ENCODE peak calls at places on chromosomes 12 and 14, in four cellular contexts. One of them, this sample, is unnamed. For H3K9me3, the result is how much of the 10 kb centered on the place peaks cover.

GRCh38 chr12:3715999-3716398 is 36.9 kb downstream of the CRACR2A start:
- DNase-seq in fibroblast of lung: no peak
- DNase-seq in cardiac muscle cell: no peak
- DNase-seq in CD4-positive, CD25-positive, alpha-beta regulatory T cell: no peak
- DNase-seq in this sample: no peak

GRCh38 chr12:48932878-48933277 is 7.6 kb upstream of the FKBP11 start:
- DNase-seq in fibroblast of lung: no peak
- DNase-seq in cardiac muscle cell: no peak
- DNase-seq in CD4-positive, CD25-positive, alpha-beta regulatory T cell: no peak
- DNase-seq in this sample: no peak

GRCh38 chr12:132460571-132460970 is 29.4 kb upstream of the FBRSL1 start:
- DNase-seq in fibroblast of lung: no peak
- DNase-seq in cardiac muscle cell: no peak
- DNase-seq in CD4-positive, CD25-positive, alpha-beta regulatory T cell: no peak
- DNase-seq in this sample: peak

GRCh38 chr12:105385141-105385540 is 54.6 kb downstream of the C12orf75 start:
- DNase-seq in fibroblast of lung: peak
- DNase-seq in cardiac muscle cell: no peak
- DNase-seq in CD4-positive, CD25-positive, alpha-beta regulatory T cell: no peak
- DNase-seq in this sample: no peak

GRCh38 chr14:69335421-69335820 is 62.7 kb downstream of the ERH start:
- DNase-seq in fibroblast of lung: no peak
- DNase-seq in cardiac muscle cell: no peak
- DNase-seq in CD4-positive, CD25-positive, alpha-beta regulatory T cell: no peak
- DNase-seq in this sample: no peak

GRCh38 chr12:68675098-68675842 is 11.5 kb upstream of the NUP107 start:
- DNase-seq in fibroblast of lung: no peak
- DNase-seq in cardiac muscle cell: no peak
- DNase-seq in CD4-positive, CD25-positive, alpha-beta regulatory T cell: peak
- DNase-seq in this sample: no peak

GRCh38 chr12:109962388-109962787 is 33.8 kb downstream of the GIT2 start:
- DNase-seq in fibroblast of lung: no peak
- DNase-seq in cardiac muscle cell: no peak
- DNase-seq in CD4-positive, CD25-positive, alpha-beta regulatory T cell: no peak
- DNase-seq in this sample: no peak

GRCh38 chr12:121167232-121167820 is 34.6 kb downstream of the P2RX7 start:
- DNase-seq in fibroblast of lung: peak
- DNase-seq in cardiac muscle cell: no peak
- DNase-seq in CD4-positive, CD25-positive, alpha-beta regulatory T cell: no peak
- DNase-seq in this sample: no peak

GRCh38 chr12:92915365-92915764 is 13.7 kb downstream of the EEA1 start:
- DNase-seq in fibroblast of lung: no peak
- DNase-seq in cardiac muscle cell: no peak
- DNase-seq in CD4-positive, CD25-positive, alpha-beta regulatory T cell: no peak
- DNase-seq in this sample: no peak

GRCh38 chr14:55129086-55129427 is at the start of gene LGALS3:
- DNase-seq in fibroblast of lung: peak
- DNase-seq in cardiac muscle cell: peak
- DNase-seq in CD4-positive, CD25-positive, alpha-beta regulatory T cell: peak
- DNase-seq in this sample: no peak

GRCh38 chr12:65565601-65566560 is 258.4 kb upstream of the HMGA2 start:
- DNase-seq in fibroblast of lung: peak
- DNase-seq in cardiac muscle cell: peak
- DNase-seq in CD4-positive, CD25-positive, alpha-beta regulatory T cell: no peak
- DNase-seq in this sample: no peak

GRCh38 chr14:60094306-60094897 is 2.7 kb downstream of the PCNX4 start:
- DNase-seq in fibroblast of lung: peak
- DNase-seq in cardiac muscle cell: peak
- DNase-seq in CD4-positive, CD25-positive, alpha-beta regulatory T cell: no peak
- DNase-seq in this sample: no peak

GRCh38 chr14:70027785-70028428 is 148.7 kb downstream of the SMOC1 start:
- DNase-seq in fibroblast of lung: peak
- DNase-seq in cardiac muscle cell: peak
- DNase-seq in CD4-positive, CD25-positive, alpha-beta regulatory T cell: peak
- DNase-seq in this sample: peak

GRCh38 chr12:6218526-6218925 is 18.3 kb downstream of the CD9 start:
- DNase-seq in fibroblast of lung: no peak
- DNase-seq in cardiac muscle cell: no peak
- DNase-seq in CD4-positive, CD25-positive, alpha-beta regulatory T cell: no peak
- DNase-seq in this sample: no peak

GRCh38 chr12:54535474-54535873 is 13.9 kb upstream of the PDE1B start:
- DNase-seq in fibroblast of lung: no peak
- DNase-seq in cardiac muscle cell: no peak
- DNase-seq in CD4-positive, CD25-positive, alpha-beta regulatory T cell: no peak
- DNase-seq in this sample: no peak

GRCh38 chr12:45669762-45670161 is 59.7 kb upstream of the ARID2 start:
- DNase-seq in fibroblast of lung: no peak
- DNase-seq in cardiac muscle cell: no peak
- DNase-seq in CD4-positive, CD25-positive, alpha-beta regulatory T cell: no peak
- DNase-seq in this sample: no peak

GRCh38 chr12:87678453-87678852 is 350.7 kb downstream of the C12orf50 start:
- DNase-seq in fibroblast of lung: peak
- DNase-seq in cardiac muscle cell: no peak
- DNase-seq in CD4-positive, CD25-positive, alpha-beta regulatory T cell: no peak
- DNase-seq in this sample: no peak

GRCh38 chr14:75702606-75703261 is 41.7 kb downstream of the TTLL5 start:
- DNase-seq in fibroblast of lung: peak
- DNase-seq in cardiac muscle cell: no peak
- DNase-seq in CD4-positive, CD25-positive, alpha-beta regulatory T cell: no peak
- DNase-seq in this sample: no peak

GRCh38 chr14:59481407-59482119 is 2.6 kb downstream of the L3HYPDH start:
- DNase-seq in fibroblast of lung: peak
- DNase-seq in cardiac muscle cell: no peak
- DNase-seq in CD4-positive, CD25-positive, alpha-beta regulatory T cell: no peak
- DNase-seq in this sample: no peak

GRCh38 chr12:122420471-122421262 is 1.8 kb downstream of the CLIP1 start:
- DNase-seq in fibroblast of lung: peak
- DNase-seq in cardiac muscle cell: peak
- DNase-seq in CD4-positive, CD25-positive, alpha-beta regulatory T cell: no peak
- DNase-seq in this sample: no peak

GRCh38 chr12:109715310-109716091 is 1.9 kb downstream of the FAM222A start:
- DNase-seq in fibroblast of lung: no peak
- DNase-seq in cardiac muscle cell: no peak
- DNase-seq in CD4-positive, CD25-positive, alpha-beta regulatory T cell: no peak
- DNase-seq in this sample: no peak

GRCh38 chr12:57839996-57840395 is 6.5 kb downstream of the CTDSP2 start:
- DNase-seq in fibroblast of lung: no peak
- DNase-seq in cardiac muscle cell: no peak
- DNase-seq in CD4-positive, CD25-positive, alpha-beta regulatory T cell: no peak
- DNase-seq in this sample: no peak
- H3K4me3 ChIP-seq in fibroblast of lung: no peak
- H3K4me3 ChIP-seq in cardiac muscle cell: peak
- H3K4me3 ChIP-seq in CD4-positive, CD25-positive, alpha-beta regulatory T cell: peak
- H3K4me3 ChIP-seq in this sample: no peak

DNA sequence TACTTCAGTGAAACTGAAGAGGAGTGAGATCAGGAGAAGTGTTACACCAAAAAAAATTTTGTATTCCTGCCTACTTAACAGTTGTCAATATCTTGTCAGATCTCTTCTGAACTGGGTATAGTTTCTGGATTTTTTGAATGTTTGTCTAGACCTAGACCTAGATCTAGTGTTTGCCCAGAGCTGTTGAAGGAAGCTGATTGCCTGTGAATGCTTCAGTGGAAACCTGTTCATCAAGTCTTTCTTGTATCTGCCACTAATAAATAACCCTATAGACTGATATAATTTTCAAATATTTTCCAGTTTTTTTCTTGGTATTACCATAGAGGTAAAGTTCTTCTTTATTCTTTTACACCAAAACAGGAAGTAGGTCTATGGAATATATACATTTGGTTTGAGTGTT is 781.5 kb upstream of the FBXO33 start:
- DNase-seq in fibroblast of lung: no peak
- DNase-seq in cardiac muscle cell: no peak
- DNase-seq in CD4-positive, CD25-positive, alpha-beta regulatory T cell: no peak
- DNase-seq in this sample: no peak
- H3K9me3 ChIP-seq in fibroblast of lung: under half
- H3K9me3 ChIP-seq in cardiac muscle cell: under half
- H3K9me3 ChIP-seq in CD4-positive, CD25-positive, alpha-beta regulatory T cell: under half
- H3K9me3 ChIP-seq in this sample: under half

DNA sequence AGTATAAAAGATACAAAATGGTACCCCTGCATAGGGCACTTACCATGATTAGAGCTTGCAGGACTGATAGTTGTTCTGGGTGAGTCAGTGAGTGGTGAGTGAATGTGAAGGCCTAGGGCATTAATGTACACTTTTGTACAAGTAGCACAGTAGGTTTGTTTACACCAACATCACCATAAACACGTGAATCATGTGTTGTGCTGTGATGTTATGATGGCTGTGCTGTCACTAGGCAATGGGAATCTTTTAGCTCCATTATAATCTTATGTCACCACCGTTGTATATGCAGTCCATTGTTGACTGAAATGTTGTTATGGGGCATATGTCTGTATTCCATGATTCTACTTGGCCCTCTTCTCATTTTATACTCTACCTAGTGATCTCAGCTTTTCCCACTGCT is 11.8 kb downstream of the NUBPL start:
- DNase-seq in fibroblast of lung: no peak
- DNase-seq in cardiac muscle cell: no peak
- DNase-seq in CD4-positive, CD25-positive, alpha-beta regulatory T cell: no peak
- DNase-seq in this sample: no peak
- H3K4me3 ChIP-seq in fibroblast of lung: no peak
- H3K4me3 ChIP-seq in cardiac muscle cell: no peak
- H3K4me3 ChIP-seq in CD4-positive, CD25-positive, alpha-beta regulatory T cell: no peak
- H3K4me3 ChIP-seq in this sample: no peak

DNA sequence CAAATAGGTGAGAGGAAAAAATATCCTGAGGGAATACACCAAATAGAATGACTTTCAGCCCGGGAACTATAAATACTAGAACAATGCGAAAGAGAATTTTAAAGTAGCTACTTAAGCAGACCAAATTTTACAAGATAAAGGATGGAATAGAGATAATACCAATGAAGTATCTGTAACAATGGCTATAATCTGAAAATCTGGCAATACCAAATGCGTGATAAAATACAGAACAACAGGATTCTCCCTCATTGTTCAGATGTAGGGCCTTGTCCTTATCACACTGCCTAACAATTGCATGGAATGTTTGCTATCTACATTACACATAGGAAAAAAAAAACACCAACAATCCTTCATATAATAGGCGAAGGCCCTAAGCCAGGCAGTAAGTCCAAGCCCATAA is 815.4 kb upstream of the MDGA2 start:
- DNase-seq in fibroblast of lung: no peak
- DNase-seq in cardiac muscle cell: no peak
- DNase-seq in CD4-positive, CD25-positive, alpha-beta regulatory T cell: no peak
- DNase-seq in this sample: no peak
- H3K9me3 ChIP-seq in fibroblast of lung: under half
- H3K9me3 ChIP-seq in cardiac muscle cell: under half
- H3K9me3 ChIP-seq in CD4-positive, CD25-positive, alpha-beta regulatory T cell: under half
- H3K9me3 ChIP-seq in this sample: under half

GRCh38 chr12:111868676-111869588 is 26.9 kb downstream of the MAPKAPK5 start:
- DNase-seq in fibroblast of lung: no peak
- DNase-seq in cardiac muscle cell: no peak
- DNase-seq in CD4-positive, CD25-positive, alpha-beta regulatory T cell: no peak
- DNase-seq in this sample: peak

GRCh38 chr12:111864935-111865334 is 22.9 kb downstream of the MAPKAPK5 start:
- DNase-seq in fibroblast of lung: no peak
- DNase-seq in cardiac muscle cell: no peak
- DNase-seq in CD4-positive, CD25-positive, alpha-beta regulatory T cell: no peak
- DNase-seq in this sample: no peak

GRCh38 chr12:111873113-111873512 is 31.1 kb downstream of the MAPKAPK5 start:
- DNase-seq in fibroblast of lung: no peak
- DNase-seq in cardiac muscle cell: no peak
- DNase-seq in CD4-positive, CD25-positive, alpha-beta regulatory T cell: no peak
- DNase-seq in this sample: no peak

GRCh38 chr12:111870216-111870615 is 28.2 kb downstream of the MAPKAPK5 start:
- DNase-seq in fibroblast of lung: no peak
- DNase-seq in cardiac muscle cell: no peak
- DNase-seq in CD4-positive, CD25-positive, alpha-beta regulatory T cell: no peak
- DNase-seq in this sample: no peak

GRCh38 chr12:111867531-111867930 is 25.5 kb downstream of the MAPKAPK5 start:
- DNase-seq in fibroblast of lung: no peak
- DNase-seq in cardiac muscle cell: no peak
- DNase-seq in CD4-positive, CD25-positive, alpha-beta regulatory T cell: no peak
- DNase-seq in this sample: no peak
- H3K4me3 ChIP-seq in fibroblast of lung: no peak
- H3K4me3 ChIP-seq in cardiac muscle cell: no peak
- H3K4me3 ChIP-seq in CD4-positive, CD25-positive, alpha-beta regulatory T cell: no peak
- H3K4me3 ChIP-seq in this sample: no peak

DNA sequence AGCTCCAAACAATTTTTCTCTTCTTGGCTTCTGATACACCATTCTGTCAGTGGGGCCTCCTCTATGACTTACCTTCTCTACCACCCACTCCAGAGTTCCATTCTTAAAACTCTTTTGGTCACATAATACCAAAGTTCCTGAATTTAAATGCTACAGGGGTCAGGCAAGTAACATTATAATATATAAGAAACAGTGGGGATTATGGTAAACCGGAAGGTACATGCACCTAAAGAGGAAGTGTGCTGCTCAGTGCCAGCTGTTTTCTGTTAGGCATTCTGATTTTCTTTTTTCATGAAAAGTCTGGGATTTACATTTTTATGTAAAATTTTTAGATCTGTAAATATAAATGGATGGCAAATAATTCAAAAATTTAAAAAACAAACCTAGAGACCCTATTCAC is 39.9 kb downstream of the SOS2 start:
- DNase-seq in fibroblast of lung: no peak
- DNase-seq in cardiac muscle cell: no peak
- DNase-seq in CD4-positive, CD25-positive, alpha-beta regulatory T cell: no peak
- DNase-seq in this sample: no peak
- H3K9me3 ChIP-seq in fibroblast of lung: under half
- H3K9me3 ChIP-seq in cardiac muscle cell: under half
- H3K9me3 ChIP-seq in CD4-positive, CD25-positive, alpha-beta regulatory T cell: under half
- H3K9me3 ChIP-seq in this sample: under half

GRCh38 chr14:50231475-50232275 is at the start of gene SOS2:
- DNase-seq in fibroblast of lung: peak
- DNase-seq in cardiac muscle cell: peak
- DNase-seq in CD4-positive, CD25-positive, alpha-beta regulatory T cell: peak
- DNase-seq in this sample: peak
- H3K4me3 ChIP-seq in fibroblast of lung: peak
- H3K4me3 ChIP-seq in cardiac muscle cell: peak
- H3K4me3 ChIP-seq in CD4-positive, CD25-positive, alpha-beta regulatory T cell: peak
- H3K4me3 ChIP-seq in this sample: peak

This sample was measured in iPS DF 6.9.